ENCODE peak calls at places on chromosome 3, in seven cellular contexts. S, Z, I, J, T, L and N are unnamed samples.

GRCh38 chr3:48402281-48402732 is 27.6 kb downstream of the PLXNB1 start:
- DNase-seq in S (peak), L (no peak), I (peak), T (peak), Z (no peak), J (peak), N (no peak)

GRCh38 chr3:100124116-100124767 is 9.9 kb upstream of the FILIP1L start:
- DNase-seq in J (no peak), T (no peak), S (no peak), Z (no peak), I (no peak), L (no peak), N (no peak)

GRCh38 chr3:72520690-72521308 is 327.4 kb downstream of the SHQ1 start:
- DNase-seq in J (no peak), T (peak), I (no peak), Z (no peak), S (no peak), L (no peak), N (no peak)

GRCh38 chr3:11510001-11510760 is 133.5 kb downstream of the VGLL4 start:
- DNase-seq in Z (peak), J (no peak), S (no peak), L (no peak), I (peak), T (no peak), N (no peak)

GRCh38 chr3:43190682-43191081 is 84.8 kb upstream of the POMGNT2 start:
- DNase-seq in T (peak), I (no peak), Z (no peak), J (peak), L (no peak), S (no peak), N (no peak)

GRCh38 chr3:129064969-129065726 is 4.6 kb downstream of the GP9 start:
- DNase-seq in J (no peak), S (no peak), I (no peak), L (no peak), T (no peak), Z (no peak), N (no peak)

GRCh38 chr3:171194965-171195364 is 168.4 kb upstream of the SLC2A2 start:
- DNase-seq in T (no peak), I (no peak), Z (no peak), S (no peak), J (no peak), L (no peak), N (no peak)

GRCh38 chr3:51471775-51472652 is 27.8 kb downstream of the DCAF1 start:
- DNase-seq in S (no peak), J (no peak), Z (no peak), I (no peak), T (no peak), L (no peak), N (no peak)

GRCh38 chr3:90024986-90025385 is 917.6 kb downstream of the EPHA3 start:
- DNase-seq in Z (no peak), J (no peak), I (no peak), S (no peak), L (no peak), T (no peak), N (no peak)

GRCh38 chr3:34202975-34203374 is 404.5 kb downstream of the PDCD6IP start:
- DNase-seq in L (no peak), S (no peak), J (no peak), T (no peak), I (no peak), Z (no peak), N (no peak)

GRCh38 chr3:2465842-2466241 is 367.2 kb downstream of the CNTN4 start:
- DNase-seq in L (no peak), I (no peak), Z (no peak), J (no peak), T (no peak), S (no peak), N (no peak)

GRCh38 chr3:118556983-118557382 is 477.7 kb downstream of the IGSF11 start:
- DNase-seq in T (no peak), I (no peak), S (no peak), J (no peak), Z (no peak), L (no peak), N (no peak)

GRCh38 chr3:94548581-94549316 is 485.9 kb downstream of the NSUN3 start:
- DNase-seq in L (no peak), I (no peak), S (no peak), Z (no peak), J (no peak), T (no peak), N (no peak)

GRCh38 chr3:107236661-107237375 is 140.4 kb upstream of the CCDC54 start:
- DNase-seq in J (no peak), T (no peak), Z (no peak), I (no peak), L (no peak), S (no peak), N (no peak)

GRCh38 chr3:130649061-130649654 is 97.5 kb downstream of the PIK3R4 start:
- DNase-seq in I (no peak), Z (no peak), T (no peak), J (no peak), L (no peak), S (no peak), N (no peak)